ENCODE peak calls at places on chromosome 10, in eight cellular contexts. L is GM10248, P is progenitor cell of endocrine pancreas, A is right cardiac atrium, Y is midbrain, V is amygdala, M is omental fat pad, F is T-helper 17 cell. Z is an unnamed sample.

GRCh38 chr10:67075381-67076001 is 149.7 kb downstream of the LRRTM3 start:
- DNase-seq in L (no peak), M (no peak), Y (no peak), A (no peak), P (no peak), F (no peak), V (no peak), Z (no peak)

GRCh38 chr10:22894714-22895113 is 33.1 kb upstream of the ARMC3 start:
- DNase-seq in F (no peak), L (no peak), P (no peak), M (no peak), Y (no peak), A (peak), V (no peak), Z (no peak)

GRCh38 chr10:95260909-95261552 is 29.8 kb downstream of the PDLIM1 start:
- DNase-seq in F (no peak), L (no peak), A (no peak), M (no peak), V (no peak), Y (no peak), P (no peak), Z (no peak)

GRCh38 chr10:44968101-44968886 is 8.7 kb downstream of the RASSF4 start:
- DNase-seq in Y (peak), F (no peak), P (no peak), V (no peak), M (no peak), A (no peak), L (no peak), Z (peak)

GRCh38 chr10:116112232-116113231 is 160.5 kb downstream of the GFRA1 start:
- DNase-seq in M (no peak), V (no peak), A (no peak), P (no peak), F (no peak), Y (no peak), L (no peak), Z (no peak)

GRCh38 chr10:49550563-49550962 is 11.6 kb upstream of the ERCC6 start:
- DNase-seq in F (no peak), L (no peak), V (no peak), P (no peak), M (no peak), Y (no peak), A (no peak), Z (no peak)

GRCh38 chr10:77641788-77642397 is 4.3 kb upstream of the KCNMA1 start:
- DNase-seq in M (peak), V (no peak), P (peak), L (peak), Y (peak), A (no peak), F (no peak), Z (peak)

GRCh38 chr10:30816812-30817193 is 187.2 kb upstream of the LYZL2 start:
- DNase-seq in Y (no peak), M (no peak), V (no peak), A (no peak), P (no peak), L (no peak), F (no peak), Z (no peak)

GRCh38 chr10:13920031-13920430 is 333.3 kb downstream of the PRPF18 start:
- DNase-seq in Y (no peak), M (no peak), L (no peak), F (no peak), A (no peak), V (no peak), P (no peak), Z (no peak)

GRCh38 chr10:35643151-35643975 is 1.3 kb upstream of the FZD8 start:
- DNase-seq in M (no peak), V (peak), P (peak), A (peak), L (peak), F (peak), Y (peak), Z (peak)

GRCh38 chr10:70602665-70603438 is at the start of gene PRF1:
- DNase-seq in V (no peak), M (no peak), F (peak), Y (no peak), A (peak), L (peak), P (no peak), Z (no peak)

GRCh38 chr10:17790631-17791030 is 18.5 kb upstream of the MRC1 start:
- DNase-seq in V (no peak), P (no peak), Y (no peak), L (no peak), A (no peak), M (no peak), F (no peak), Z (no peak)

GRCh38 chr10:113007343-113007771 is 57.3 kb downstream of the TCF7L2 start:
- DNase-seq in P (no peak), V (no peak), Y (no peak), L (no peak), M (no peak), F (no peak), A (no peak), Z (no peak)

Z was measured in pons.